ENCODE peak calls at places on chromosomes 12 and 14, in six cellular contexts. V is K562, P is GM12878, M is GM12892, I is HepG2, Z is H1. E is an unnamed sample.

GRCh38 chr14:53044486-53044885 is 93.6 kb upstream of the FERMT2 start:
- DNase-seq in P (no peak), V (no peak), I (no peak), Z (no peak), M (no peak), E (no peak)

GRCh38 chr12:81610955-81611889 is 147.9 kb downstream of the PPFIA2 start:
- DNase-seq in V (no peak), P (no peak), M (no peak), I (peak), Z (peak), E (no peak)

GRCh38 chr14:50452979-50453705 is 56.5 kb upstream of the CDKL1 start:
- DNase-seq in M (no peak), P (no peak), V (no peak), Z (no peak), I (no peak), E (no peak)

GRCh38 chr14:22012452-22012851 is 338.8 kb upstream of the OR4E1 start:
- DNase-seq in M (no peak), P (no peak), I (no peak), Z (no peak), V (no peak), E (no peak)

GRCh38 chr14:62029569-62029924 is 267.3 kb downstream of the SNAPC1 start:
- DNase-seq in V (no peak), P (peak), Z (no peak), M (no peak), I (no peak), E (no peak)

GRCh38 chr12:113867258-113867657 is 98.9 kb downstream of the RBM19 start:
- DNase-seq in Z (peak), V (peak), I (peak), M (no peak), P (no peak), E (no peak)

GRCh38 chr14:88013750-88014349 is 8.9 kb downstream of the GPR65 start:
- DNase-seq in Z (peak), M (peak), V (peak), I (peak), P (no peak), E (no peak)

GRCh38 chr14:50775357-50775756 is 55.6 kb downstream of the NIN start:
- DNase-seq in Z (no peak), P (no peak), M (no peak), I (no peak), V (no peak), E (no peak)

GRCh38 chr14:65137648-65138317 is 35.5 kb upstream of the MAX start:
- DNase-seq in Z (no peak), P (no peak), I (no peak), V (no peak), M (no peak), E (no peak)

GRCh38 chr12:46933947-46934346 is 108.2 kb upstream of the SLC38A4 start:
- DNase-seq in M (no peak), I (peak), Z (no peak), V (no peak), P (no peak), E (no peak)

GRCh38 chr14:97970222-97970621 is 1173.0 kb downstream of the VRK1 start:
- DNase-seq in M (no peak), P (no peak), V (no peak), Z (no peak), I (no peak), E (no peak)
- TF ChIP-seq TAF1 in M (no peak), P (no peak), V (no peak), Z (no peak), I (no peak), E (no peak)

GRCh38 chr14:104732355-104732804 is 8.4 kb downstream of the ADSS1 start:
- DNase-seq in V (no peak), I (no peak), M (no peak), P (no peak), Z (no peak), E (no peak)
- TF ChIP-seq POLR2A in V (no peak), I (no peak), M (no peak), P (no peak), Z (no peak), E (no peak)

GRCh38 chr12:22692964-22693555 is 68.1 kb downstream of the ETNK1 start:
- DNase-seq in P (no peak), Z (no peak), M (no peak), I (no peak), V (no peak), E (no peak)
- TF ChIP-seq POLR2AphosphoS5 in P (no peak), Z (no peak), M (no peak), I (no peak), V (no peak), E (no peak)

GRCh38 chr12:58416211-58416610 is 474.8 kb downstream of the ATP23 start:
- DNase-seq in V (no peak), I (no peak), M (no peak), Z (no peak), P (no peak), E (no peak)
- TF ChIP-seq TAF1 in V (no peak), I (no peak), M (no peak), Z (no peak), P (no peak), E (no peak)

GRCh38 chr12:93407283-93407962 is 29.7 kb downstream of the NUDT4 start:
- DNase-seq in M (no peak), I (no peak), V (no peak), Z (no peak), P (no peak), E (no peak)

GRCh38 chr12:93403988-93404803 is 26.5 kb downstream of the NUDT4 start:
- DNase-seq in I (no peak), M (no peak), V (no peak), P (no peak), Z (no peak), E (no peak)

GRCh38 chr12:93407963-93408283 is 30.2 kb downstream of the NUDT4 start:
- DNase-seq in M (no peak), Z (no peak), V (no peak), P (no peak), I (no peak), E (no peak)

GRCh38 chr12:93404961-93405849 is 27.5 kb downstream of the NUDT4 start:
- DNase-seq in M (no peak), V (no peak), Z (no peak), P (no peak), I (no peak), E (no peak)

GRCh38 chr12:93408813-93409212 is 31.1 kb downstream of the NUDT4 start:
- DNase-seq in I (no peak), V (no peak), M (no peak), P (no peak), Z (no peak), E (no peak)
- TF ChIP-seq POLR2A in I (no peak), V (no peak), M (no peak), P (no peak), Z (no peak), E (no peak)

DNA sequence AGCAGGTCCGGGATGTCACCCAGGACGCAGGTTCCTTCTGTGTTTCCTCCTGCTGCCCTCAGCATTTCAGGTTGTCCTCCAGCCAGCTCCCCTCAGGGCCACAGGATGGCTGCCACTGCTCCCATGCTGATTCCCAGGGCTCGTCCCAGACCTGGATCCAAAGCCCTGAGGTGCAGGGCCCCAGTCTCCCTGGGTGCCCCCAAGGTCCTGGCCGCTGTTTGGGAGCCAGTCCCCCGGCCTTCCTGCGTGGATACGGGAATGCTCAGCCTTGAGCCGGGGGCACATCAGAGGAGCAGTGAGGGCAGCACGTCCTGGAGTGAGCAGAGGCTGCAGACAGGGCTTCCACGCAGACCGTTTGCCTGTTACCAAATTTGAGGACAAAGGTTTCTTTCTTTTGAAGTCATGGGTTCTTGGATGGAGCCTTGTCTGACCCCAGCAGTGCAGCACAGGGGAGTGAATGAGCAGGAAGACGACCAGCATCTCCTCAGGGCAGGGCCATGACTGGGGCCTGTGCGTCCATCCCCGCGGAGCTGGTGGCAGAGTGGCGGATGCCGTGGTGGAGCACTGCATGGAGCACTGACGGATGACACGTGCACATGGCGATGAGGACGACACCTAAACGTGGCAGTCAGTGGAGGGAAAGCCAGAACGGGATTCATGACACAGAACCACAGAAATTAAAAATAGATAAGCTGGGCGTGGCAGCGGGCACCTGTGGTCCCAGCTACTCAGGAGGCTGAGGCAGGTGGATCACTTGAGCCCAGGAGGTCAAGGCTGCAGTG is 12.6 kb upstream of the CACNA2D4 start:
- DNase-seq in I (no peak), M (no peak), P (no peak), V (no peak), Z (no peak), E (no peak)
- TF ChIP-seq POLR2AphosphoS5 in I (no peak), M (no peak), P (no peak), V (no peak), Z (no peak), E (no peak)

GRCh38 chr14:27573018-27573417 is 975.2 kb upstream of the NOVA1 start:
- DNase-seq in V (no peak), I (no peak), M (no peak), Z (no peak), P (no peak), E (no peak)
- TF ChIP-seq TAF1 in V (no peak), I (no peak), M (no peak), Z (no peak), P (no peak), E (no peak)